ENCODE peak calls at places on chromosomes 13 and 19, in five cellular contexts. Q, G, C, M and Z are unnamed samples. For H3K4me1, the result is how much of the 10 kb centered on the place peaks cover.

GRCh38 chr13:99911965-99912566 is 59.5 kb downstream of the ZIC5 start:
- DNase-seq in Q (no peak), G (no peak), C (no peak), M (no peak), Z (no peak)

GRCh38 chr19:13051581-13052165 is 51.0 kb downstream of the LYL1 start:
- DNase-seq in Q (peak), G (peak), C (peak), M (peak), Z (peak)

GRCh38 chr19:9636018-9636417 is 15.0 kb upstream of the ZNF561 start:
- DNase-seq in Q (no peak), G (no peak), C (no peak), M (no peak), Z (no peak)

GRCh38 chr13:111625526-111626315 is 305.3 kb downstream of the TEX29 start:
- DNase-seq in Q (no peak), G (no peak), C (no peak), M (peak), Z (no peak)

GRCh38 chr13:100100115-100100879 is 11.4 kb downstream of the PCCA start:
- DNase-seq in Q (no peak), G (peak), C (peak), M (no peak), Z (no peak)

GRCh38 chr13:107348471-107348870 is 780.5 kb upstream of the ARGLU1 start:
- DNase-seq in Q (no peak), G (peak), C (peak), M (no peak), Z (no peak)

GRCh38 chr19:12668937-12669271 is 2.3 kb downstream of the WDR83 start:
- DNase-seq in Q (peak), G (peak), C (peak), M (no peak), Z (no peak)

GRCh38 chr19:54653181-54653809 is 9.5 kb upstream of the LILRB4 start:
- DNase-seq in Q (no peak), G (peak), C (peak), M (no peak), Z (no peak)

GRCh38 chr19:14434157-14434501 is 1.0 kb downstream of the PKN1 start:
- DNase-seq in Q (no peak), G (no peak), C (no peak), M (no peak), Z (no peak)

GRCh38 chr13:101925731-101926130 is 473.3 kb downstream of the ITGBL1 start:
- DNase-seq in Q (no peak), G (no peak), C (no peak), M (no peak), Z (no peak)

GRCh38 chr13:44710576-44710975 is 134.4 kb upstream of the TSC22D1 start:
- DNase-seq in Q (no peak), G (peak), C (peak), M (no peak), Z (no peak)

GRCh38 chr13:21812192-21812626 is 141.3 kb downstream of the FGF9 start:
- DNase-seq in Q (no peak), G (no peak), C (no peak), M (no peak), Z (peak)

GRCh38 chr19:11378319-11379189 is 4.1 kb downstream of the SWSAP1 start:
- DNase-seq in Q (peak), G (peak), C (peak), M (peak), Z (peak)

GRCh38 chr13:27578121-27579030 is 42.0 kb downstream of the LNX2 start:
- DNase-seq in Q (no peak), G (peak), C (peak), M (no peak), Z (no peak)

GRCh38 chr13:30346159-30346788 is 38.9 kb upstream of the KATNAL1 start:
- DNase-seq in Q (no peak), G (no peak), C (no peak), M (no peak), Z (no peak)

GRCh38 chr19:5621311-5621944 is 1.1 kb downstream of the SAFB2 start:
- DNase-seq in Q (no peak), G (no peak), C (no peak), M (no peak), Z (no peak)

GRCh38 chr13:72456486-72456885 is 270.9 kb downstream of the MZT1 start:
- DNase-seq in Q (no peak), G (no peak), C (no peak), M (no peak), Z (no peak)

GRCh38 chr19:42428676-42429075 is 1.5 kb upstream of the LIPE start:
- DNase-seq in Q (no peak), G (no peak), C (no peak), M (no peak), Z (no peak)

GRCh38 chr19:16957151-16957662 is 68.4 kb downstream of the F2RL3 start:
- DNase-seq in Q (peak), G (no peak), C (no peak), M (no peak), Z (no peak)

GRCh38 chr13:75481176-75482069 is 546 bp downstream of the TBC1D4 start:
- DNase-seq in Q (peak), G (no peak), C (peak), M (peak), Z (peak)

GRCh38 chr19:32870154-32870573 is 597 bp upstream of the SLC7A9 start:
- DNase-seq in Q (peak), G (no peak), C (no peak), M (peak), Z (no peak)

GRCh38 chr13:110818747-110819146 is 96.1 kb downstream of the ANKRD10 start:
- DNase-seq in Q (peak), G (no peak), C (no peak), M (no peak), Z (no peak)

GRCh38 chr13:84431646-84432045 is 549.4 kb upstream of the SLITRK1 start:
- DNase-seq in Q (no peak), G (peak), C (no peak), M (no peak), Z (no peak)

DNA sequence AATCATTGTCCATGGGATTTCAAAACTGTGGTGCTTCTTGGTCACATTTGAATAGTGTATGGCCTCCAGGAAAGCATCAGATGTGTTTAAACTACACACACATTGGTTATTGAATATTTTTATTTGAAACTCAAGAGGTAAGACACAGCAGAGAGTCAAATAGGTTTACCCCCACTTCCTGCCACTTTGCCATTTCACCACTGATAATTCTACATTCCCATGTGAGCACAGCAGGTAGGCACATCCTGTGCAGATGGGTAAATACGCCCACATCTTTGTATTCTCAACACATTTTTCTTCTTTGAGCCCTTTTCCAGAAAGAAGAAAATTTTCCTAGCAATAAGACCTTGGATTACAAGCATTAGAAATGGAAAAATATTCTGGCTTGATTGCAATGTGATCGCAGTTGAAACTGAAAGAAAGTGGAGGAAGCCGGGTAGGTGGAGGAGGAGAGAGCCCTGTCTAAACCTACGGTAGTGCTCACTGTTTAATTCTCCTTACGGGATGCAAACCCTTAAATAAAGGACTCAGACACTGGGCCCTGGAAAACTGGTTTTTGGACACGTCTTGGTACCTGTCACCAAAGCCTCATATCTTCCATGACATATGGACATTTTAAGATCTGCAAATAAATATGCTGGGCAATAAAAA is 167.7 kb downstream of the COG6 start:
- DNase-seq in Q (no peak), G (no peak), C (no peak), M (no peak), Z (no peak)
- H2BK15ac ChIP-seq in Q (no peak), G (no peak), C (no peak), M (no peak), Z (no peak)

DNA sequence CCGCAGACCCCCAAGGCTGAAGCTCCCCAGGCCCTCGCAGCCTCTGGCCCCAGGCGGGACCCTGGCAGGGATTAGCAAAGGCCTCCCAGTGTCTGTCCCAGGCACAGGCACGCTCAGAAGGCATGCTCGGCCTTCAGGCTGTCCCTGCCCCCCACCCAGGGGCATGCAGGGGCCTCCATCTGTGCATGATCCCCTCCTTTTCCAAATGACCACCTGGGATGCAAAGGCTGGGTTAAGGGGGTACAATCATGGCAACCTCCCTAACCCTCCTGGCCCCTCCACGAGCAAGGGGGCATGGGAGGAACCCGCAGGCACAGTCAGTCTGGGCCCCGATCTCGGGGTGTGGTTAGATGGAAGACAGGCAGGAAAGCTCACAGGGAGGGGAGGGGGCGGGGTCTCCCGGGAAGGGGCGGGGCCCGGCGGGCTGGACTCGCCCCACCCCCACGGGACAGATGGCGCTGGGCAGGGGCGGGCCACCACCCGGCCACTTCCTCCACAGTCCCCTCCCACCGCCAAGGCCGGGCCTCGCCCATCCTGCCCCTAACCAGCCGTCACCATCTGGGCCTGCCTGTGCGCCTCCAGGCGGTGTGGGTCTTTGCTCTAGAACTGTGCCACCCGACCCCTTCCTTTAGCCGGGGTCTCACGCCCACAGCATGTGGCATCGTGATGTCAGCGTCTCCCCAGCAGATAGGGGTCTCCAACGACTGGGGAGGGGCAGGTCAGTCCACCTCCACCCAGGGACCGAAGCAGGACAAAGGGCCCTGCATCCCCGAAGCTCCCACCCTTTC is 7.0 kb upstream of the REXO1 start:
- DNase-seq in Q (peak), G (peak), C (peak), M (peak), Z (peak)
- H3K4me1 ChIP-seq in Q (half or more), G (under half), C (half or more), M (under half), Z (under half)

GRCh38 chr13:26034018-26034417 is 17.8 kb downstream of the SHISA2 start:
- DNase-seq in Q (no peak), G (no peak), C (no peak), M (no peak), Z (no peak)
- H2AFZ ChIP-seq in Q (no peak), G (no peak), C (no peak), M (no peak), Z (no peak)

DNA sequence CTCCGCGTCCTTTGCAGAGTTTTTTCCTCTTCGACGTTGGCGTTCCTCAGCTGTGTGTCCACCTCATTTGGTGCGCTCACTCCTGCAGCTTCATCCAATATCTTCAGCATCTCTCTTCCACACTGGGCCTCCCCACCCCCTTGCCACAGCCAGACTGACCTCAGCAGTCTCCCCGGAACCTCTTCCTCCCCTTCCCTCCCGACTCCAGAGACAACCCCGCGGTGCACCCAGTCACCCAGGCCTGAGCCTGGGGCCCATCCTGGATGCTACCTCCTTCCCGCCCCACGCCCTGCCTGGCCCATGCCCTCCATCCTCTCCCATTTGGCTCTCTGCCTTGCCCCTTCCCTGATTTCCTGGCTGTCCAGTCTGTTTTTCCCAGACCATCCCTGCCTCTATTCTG is 8.1 kb upstream of the C5AR2 start:
- DNase-seq in Q (no peak), G (no peak), C (no peak), M (no peak), Z (no peak)
- H2BK15ac ChIP-seq in Q (no peak), G (no peak), C (no peak), M (no peak), Z (peak)

GRCh38 chr19:40801449-40802299 is 2.7 kb downstream of the EGLN2 start:
- DNase-seq in Q (no peak), G (no peak), C (no peak), M (no peak), Z (no peak)
- H3K4me1 ChIP-seq in Q (half or more), G (under half), C (half or more), M (under half), Z (under half)

GRCh38 chr19:45730389-45731288 is at the start of gene FBXO46:
- DNase-seq in Q (peak), G (peak), C (peak), M (peak), Z (peak)

GRCh38 chr19:45733160-45733810 is at the start of gene MEIOSIN:
- DNase-seq in Q (no peak), G (no peak), C (no peak), M (no peak), Z (no peak)

DNA sequence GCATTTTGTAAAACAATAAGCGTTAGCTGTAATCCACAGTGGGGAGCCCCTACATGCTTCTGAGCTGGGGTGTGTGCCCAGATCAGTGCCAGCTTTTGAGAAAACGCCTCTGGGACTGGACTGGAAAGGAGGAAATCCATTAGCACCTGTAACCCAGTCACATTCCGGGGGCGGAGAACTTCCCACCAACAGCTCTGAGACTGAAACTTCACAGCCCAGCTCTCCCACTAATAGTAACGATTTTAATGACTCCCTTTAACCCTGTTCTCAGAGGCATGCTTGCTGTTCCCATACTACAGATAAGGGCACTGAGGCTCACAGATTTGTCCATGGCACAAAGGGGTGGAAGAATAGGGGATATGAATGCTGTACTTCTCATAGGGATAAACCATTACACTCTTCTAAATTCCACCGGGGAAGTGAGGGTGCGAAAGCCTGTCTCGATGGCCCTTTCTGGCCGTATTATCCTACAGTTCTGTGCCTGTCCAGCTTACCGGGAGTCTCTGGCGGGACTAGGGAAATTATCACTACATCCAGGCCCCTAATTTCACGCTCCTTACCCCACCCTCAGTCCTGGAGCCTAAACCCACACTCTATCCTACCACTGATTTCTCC is 815 bp downstream of the FBXO46 start:
- DNase-seq in Q (peak), G (no peak), C (peak), M (no peak), Z (no peak)
- H2AFZ ChIP-seq in Q (no peak), G (peak), C (no peak), M (no peak), Z (peak)